ENCODE peak calls at places on chromosomes 4 and X, in five cellular contexts. One of them, this sample, is unnamed.

GRCh38 chrX:34584781-34585180 is 72.3 kb downstream of the TMEM47 start:
- DNase-seq in DMS 273 treated with DMSO at 0.1 percent for 48 hours: no peak
- DNase-seq in KBM-7: no peak
- DNase-seq in mammary epithelial cell: peak; percentile 18
- DNase-seq in CD4-positive, alpha-beta memory T cell: no peak
- DNase-seq in this sample: no peak

GRCh38 chr4:23878912-23879732 is 10.7 kb downstream of the PPARGC1A start:
- DNase-seq in mammary epithelial cell: peak; percentile 38
- DNase-seq in DMS 273 treated with DMSO at 0.1 percent for 48 hours: no peak
- DNase-seq in CD4-positive, alpha-beta memory T cell: no peak
- DNase-seq in KBM-7: no peak
- DNase-seq in this sample: no peak

GRCh38 chrX:33434256-33435092 is 223.1 kb upstream of the DMD start:
- DNase-seq in mammary epithelial cell: peak; percentile 20
- DNase-seq in KBM-7: peak; percentile 74
- DNase-seq in DMS 273 treated with DMSO at 0.1 percent for 48 hours: peak; percentile 8
- DNase-seq in CD4-positive, alpha-beta memory T cell: peak; percentile 29
- DNase-seq in this sample: peak; percentile 36

GRCh38 chr4:76989391-76990061 is 40.0 kb downstream of the SEPTIN11 start:
- DNase-seq in DMS 273 treated with DMSO at 0.1 percent for 48 hours: no peak
- DNase-seq in CD4-positive, alpha-beta memory T cell: peak; percentile 88
- DNase-seq in mammary epithelial cell: no peak
- DNase-seq in KBM-7: no peak
- DNase-seq in this sample: peak; percentile 70

GRCh38 chr4:87033902-87034301 is 99.1 kb downstream of the AFF1 start:
- DNase-seq in KBM-7: no peak
- DNase-seq in CD4-positive, alpha-beta memory T cell: no peak
- DNase-seq in DMS 273 treated with DMSO at 0.1 percent for 48 hours: no peak
- DNase-seq in mammary epithelial cell: no peak
- DNase-seq in this sample: no peak

GRCh38 chr4:56908206-56909082 is 744 bp downstream of the REST start:
- DNase-seq in mammary epithelial cell: peak; percentile 57
- DNase-seq in KBM-7: peak; percentile 76
- DNase-seq in DMS 273 treated with DMSO at 0.1 percent for 48 hours: no peak
- DNase-seq in CD4-positive, alpha-beta memory T cell: peak; percentile 72
- DNase-seq in this sample: peak; percentile 69

GRCh38 chr4:173076903-173077629 is 91.5 kb upstream of the GALNT7 start:
- DNase-seq in KBM-7: no peak
- DNase-seq in CD4-positive, alpha-beta memory T cell: no peak
- DNase-seq in DMS 273 treated with DMSO at 0.1 percent for 48 hours: no peak
- DNase-seq in mammary epithelial cell: peak; percentile 63
- DNase-seq in this sample: no peak

GRCh38 chr4:69718376-69719293 is 41.8 kb downstream of the SULT1B1 start:
- DNase-seq in DMS 273 treated with DMSO at 0.1 percent for 48 hours: no peak
- DNase-seq in mammary epithelial cell: peak; percentile 32
- DNase-seq in KBM-7: peak; percentile 64
- DNase-seq in CD4-positive, alpha-beta memory T cell: no peak
- DNase-seq in this sample: no peak

GRCh38 chr4:3765271-3766206 is 646 bp upstream of the ADRA2C start:
- DNase-seq in KBM-7: peak; percentile 38
- DNase-seq in DMS 273 treated with DMSO at 0.1 percent for 48 hours: no peak
- DNase-seq in CD4-positive, alpha-beta memory T cell: no peak
- DNase-seq in mammary epithelial cell: peak; percentile 33
- DNase-seq in this sample: no peak

GRCh38 chr4:174521800-174522182 is 497 bp downstream of the HPGD start:
- DNase-seq in CD4-positive, alpha-beta memory T cell: peak; percentile 9
- DNase-seq in KBM-7: peak; percentile 12
- DNase-seq in DMS 273 treated with DMSO at 0.1 percent for 48 hours: no peak
- DNase-seq in mammary epithelial cell: peak; percentile 22
- DNase-seq in this sample: no peak

GRCh38 chr4:117893207-117893606 is 141.1 kb upstream of the NDST3 start:
- DNase-seq in KBM-7: no peak
- DNase-seq in mammary epithelial cell: no peak
- DNase-seq in CD4-positive, alpha-beta memory T cell: no peak
- DNase-seq in DMS 273 treated with DMSO at 0.1 percent for 48 hours: no peak
- DNase-seq in this sample: no peak

GRCh38 chrX:15310117-15310516 is 5.3 kb downstream of the ASB11 start:
- DNase-seq in KBM-7: no peak
- DNase-seq in mammary epithelial cell: no peak
- DNase-seq in DMS 273 treated with DMSO at 0.1 percent for 48 hours: no peak
- DNase-seq in CD4-positive, alpha-beta memory T cell: no peak
- DNase-seq in this sample: no peak

GRCh38 chr4:185999207-185999606 is 69.7 kb upstream of the TLR3 start:
- DNase-seq in mammary epithelial cell: no peak
- DNase-seq in KBM-7: no peak
- DNase-seq in CD4-positive, alpha-beta memory T cell: no peak
- DNase-seq in DMS 273 treated with DMSO at 0.1 percent for 48 hours: no peak
- DNase-seq in this sample: no peak

GRCh38 chr4:110198472-110199419 is at the start of gene ELOVL6:
- DNase-seq in KBM-7: peak; percentile 84
- DNase-seq in CD4-positive, alpha-beta memory T cell: peak; percentile 15
- DNase-seq in mammary epithelial cell: peak; percentile 74
- DNase-seq in DMS 273 treated with DMSO at 0.1 percent for 48 hours: no peak
- DNase-seq in this sample: peak; percentile 74

GRCh38 chr4:15754323-15754722 is 23.8 kb upstream of the CD38 start:
- DNase-seq in KBM-7: peak; percentile 43
- DNase-seq in DMS 273 treated with DMSO at 0.1 percent for 48 hours: no peak
- DNase-seq in CD4-positive, alpha-beta memory T cell: peak; percentile 60
- DNase-seq in mammary epithelial cell: no peak
- DNase-seq in this sample: peak; percentile 84

GRCh38 chrX:135522878-135523693 is 2.6 kb downstream of the INTS6L start:
- DNase-seq in KBM-7: peak; percentile 54
- DNase-seq in CD4-positive, alpha-beta memory T cell: peak; percentile 11
- DNase-seq in DMS 273 treated with DMSO at 0.1 percent for 48 hours: no peak
- DNase-seq in mammary epithelial cell: no peak
- DNase-seq in this sample: no peak

GRCh38 chr4:183447646-183448045 is 3.2 kb downstream of the CDKN2AIP start:
- DNase-seq in mammary epithelial cell: no peak
- DNase-seq in KBM-7: no peak
- DNase-seq in CD4-positive, alpha-beta memory T cell: peak; percentile 39
- DNase-seq in DMS 273 treated with DMSO at 0.1 percent for 48 hours: no peak
- DNase-seq in this sample: no peak

GRCh38 chr4:55125087-55125721 is at the start of gene KDR:
- DNase-seq in mammary epithelial cell: peak; percentile 12
- DNase-seq in CD4-positive, alpha-beta memory T cell: no peak
- DNase-seq in DMS 273 treated with DMSO at 0.1 percent for 48 hours: no peak
- DNase-seq in KBM-7: no peak
- DNase-seq in this sample: no peak

GRCh38 chrX:9844936-9845573 is 58.8 kb downstream of the SHROOM2 start:
- DNase-seq in CD4-positive, alpha-beta memory T cell: no peak
- DNase-seq in DMS 273 treated with DMSO at 0.1 percent for 48 hours: no peak
- DNase-seq in KBM-7: no peak
- DNase-seq in mammary epithelial cell: no peak
- DNase-seq in this sample: no peak

GRCh38 chrX:19839770-19840254 is 47.6 kb downstream of the SH3KBP1 start:
- DNase-seq in KBM-7: peak; percentile 96
- DNase-seq in CD4-positive, alpha-beta memory T cell: peak; percentile 65
- DNase-seq in mammary epithelial cell: peak; percentile 46
- DNase-seq in DMS 273 treated with DMSO at 0.1 percent for 48 hours: no peak
- DNase-seq in this sample: peak; percentile 26

GRCh38 chr4:26838055-26838842 is 22.4 kb upstream of the STIM2 start:
- DNase-seq in KBM-7: peak; percentile 45
- DNase-seq in mammary epithelial cell: no peak
- DNase-seq in DMS 273 treated with DMSO at 0.1 percent for 48 hours: no peak
- DNase-seq in CD4-positive, alpha-beta memory T cell: no peak
- DNase-seq in this sample: no peak

GRCh38 chr4:31365006-31365690 is 645.0 kb downstream of the PCDH7 start:
- DNase-seq in CD4-positive, alpha-beta memory T cell: no peak
- DNase-seq in mammary epithelial cell: no peak
- DNase-seq in KBM-7: no peak
- DNase-seq in DMS 273 treated with DMSO at 0.1 percent for 48 hours: no peak
- DNase-seq in this sample: no peak

GRCh38 chr4:85953651-85954018 is 406.2 kb downstream of the MAPK10 start:
- DNase-seq in CD4-positive, alpha-beta memory T cell: no peak
- DNase-seq in mammary epithelial cell: peak; percentile 80
- DNase-seq in KBM-7: no peak
- DNase-seq in DMS 273 treated with DMSO at 0.1 percent for 48 hours: no peak
- DNase-seq in this sample: no peak

GRCh38 chrX:30493348-30493747 is 84.2 kb downstream of the TASL start:
- DNase-seq in DMS 273 treated with DMSO at 0.1 percent for 48 hours: no peak
- DNase-seq in mammary epithelial cell: no peak
- DNase-seq in KBM-7: no peak
- DNase-seq in CD4-positive, alpha-beta memory T cell: no peak
- DNase-seq in this sample: no peak

GRCh38 chrX:52424658-52425057 is 55.8 kb downstream of the XAGE2 start:
- DNase-seq in KBM-7: no peak
- DNase-seq in DMS 273 treated with DMSO at 0.1 percent for 48 hours: no peak
- DNase-seq in mammary epithelial cell: peak; percentile 3
- DNase-seq in CD4-positive, alpha-beta memory T cell: no peak
- DNase-seq in this sample: no peak

GRCh38 chrX:103565752-103566151 is 19.6 kb upstream of the TCEAL4 start:
- DNase-seq in CD4-positive, alpha-beta memory T cell: no peak
- DNase-seq in KBM-7: no peak
- DNase-seq in mammary epithelial cell: peak; percentile 78
- DNase-seq in DMS 273 treated with DMSO at 0.1 percent for 48 hours: no peak
- DNase-seq in this sample: no peak

GRCh38 chr4:111712093-111712677 is 433.1 kb upstream of the FAM241A start:
- DNase-seq in CD4-positive, alpha-beta memory T cell: no peak
- DNase-seq in mammary epithelial cell: no peak
- DNase-seq in KBM-7: no peak
- DNase-seq in DMS 273 treated with DMSO at 0.1 percent for 48 hours: no peak
- DNase-seq in this sample: no peak

GRCh38 chr4:38128478-38129451 is 168.6 kb downstream of the PTTG2 start:
- DNase-seq in mammary epithelial cell: peak; percentile 100
- DNase-seq in CD4-positive, alpha-beta memory T cell: peak; percentile 76
- DNase-seq in KBM-7: peak; percentile 5
- DNase-seq in DMS 273 treated with DMSO at 0.1 percent for 48 hours: no peak
- DNase-seq in this sample: no peak

GRCh38 chrX:2162695-2163094 is 338.1 kb downstream of the DHRSX start:
- DNase-seq in KBM-7: no peak
- DNase-seq in CD4-positive, alpha-beta memory T cell: no peak
- DNase-seq in DMS 273 treated with DMSO at 0.1 percent for 48 hours: no peak
- DNase-seq in mammary epithelial cell: no peak
- DNase-seq in this sample: no peak

GRCh38 chr4:2537011-2537830 is 774 bp downstream of the FAM193A start:
- DNase-seq in KBM-7: peak; percentile 55
- DNase-seq in DMS 273 treated with DMSO at 0.1 percent for 48 hours: no peak
- DNase-seq in mammary epithelial cell: peak; percentile 52
- DNase-seq in CD4-positive, alpha-beta memory T cell: peak; percentile 59
- DNase-seq in this sample: peak; percentile 50

GRCh38 chr4:74266081-74266480 is 42.2 kb upstream of the EPGN start:
- DNase-seq in CD4-positive, alpha-beta memory T cell: no peak
- DNase-seq in KBM-7: no peak
- DNase-seq in mammary epithelial cell: no peak
- DNase-seq in DMS 273 treated with DMSO at 0.1 percent for 48 hours: no peak
- DNase-seq in this sample: no peak

GRCh38 chr4:70425306-70425705 is 27.6 kb downstream of the OPRPN start:
- DNase-seq in DMS 273 treated with DMSO at 0.1 percent for 48 hours: no peak
- DNase-seq in KBM-7: no peak
- DNase-seq in mammary epithelial cell: no peak
- DNase-seq in CD4-positive, alpha-beta memory T cell: no peak
- DNase-seq in this sample: no peak

GRCh38 chrX:18674417-18674787 is 2.5 kb upstream of the RS1 start:
- DNase-seq in CD4-positive, alpha-beta memory T cell: no peak
- DNase-seq in KBM-7: no peak
- DNase-seq in DMS 273 treated with DMSO at 0.1 percent for 48 hours: no peak
- DNase-seq in mammary epithelial cell: no peak
- DNase-seq in this sample: peak; percentile 26

GRCh38 chr4:62394751-62395150 is 1194.6 kb downstream of the ADGRL3 start:
- DNase-seq in CD4-positive, alpha-beta memory T cell: no peak
- DNase-seq in DMS 273 treated with DMSO at 0.1 percent for 48 hours: no peak
- DNase-seq in mammary epithelial cell: no peak
- DNase-seq in KBM-7: peak; percentile 34
- DNase-seq in this sample: no peak

GRCh38 chr4:72022553-72022952 is 9.2 kb upstream of the NPFFR2 start:
- DNase-seq in mammary epithelial cell: no peak
- DNase-seq in KBM-7: no peak
- DNase-seq in DMS 273 treated with DMSO at 0.1 percent for 48 hours: no peak
- DNase-seq in CD4-positive, alpha-beta memory T cell: no peak
- DNase-seq in this sample: no peak

GRCh38 chr4:19936471-19936870 is 315.2 kb upstream of the SLIT2 start:
- DNase-seq in mammary epithelial cell: no peak
- DNase-seq in CD4-positive, alpha-beta memory T cell: no peak
- DNase-seq in DMS 273 treated with DMSO at 0.1 percent for 48 hours: no peak
- DNase-seq in KBM-7: no peak
- DNase-seq in this sample: no peak

GRCh38 chrX:18194688-18195087 is 26.0 kb downstream of the BEND2 start:
- DNase-seq in CD4-positive, alpha-beta memory T cell: no peak
- DNase-seq in DMS 273 treated with DMSO at 0.1 percent for 48 hours: no peak
- DNase-seq in mammary epithelial cell: no peak
- DNase-seq in KBM-7: no peak
- DNase-seq in this sample: no peak

GRCh38 chrX:140701480-140701879 is 8.1 kb upstream of the LINC00632 start:
- DNase-seq in DMS 273 treated with DMSO at 0.1 percent for 48 hours: no peak
- DNase-seq in CD4-positive, alpha-beta memory T cell: no peak
- DNase-seq in mammary epithelial cell: no peak
- DNase-seq in KBM-7: peak; percentile 17
- DNase-seq in this sample: no peak

GRCh38 chr4:109359040-109359646 is 56.7 kb upstream of the COL25A1 start:
- DNase-seq in KBM-7: peak; percentile 68
- DNase-seq in mammary epithelial cell: no peak
- DNase-seq in DMS 273 treated with DMSO at 0.1 percent for 48 hours: no peak
- DNase-seq in CD4-positive, alpha-beta memory T cell: peak; percentile 57
- DNase-seq in this sample: peak; percentile 57

This sample was measured in DND-41.